ENCODE peak calls at places on chromosomes 11 and 22, in five cellular contexts. One of them, this sample, is unnamed.

GRCh38 chr11:119228535-119229302 is 22.6 kb downstream of the CBL start:
- DNase-seq in stimulated activated CD8-positive, alpha-beta memory T cell treated with anti-CD3 and anti-CD28 coated beads, Interleukin-4, amount 100 ng/mL, for 1 hour: no peak
- DNase-seq in activated T-cell treated with anti-CD3 and anti-CD28 coated beads for 48 hours: no peak
- DNase-seq in lung microvascular endothelial cell: no peak
- DNase-seq in hypothalamus: no peak
- DNase-seq in this sample: peak

GRCh38 chr11:47220401-47220821 is 5.6 kb downstream of the DDB2 start:
- DNase-seq in stimulated activated CD8-positive, alpha-beta memory T cell treated with anti-CD3 and anti-CD28 coated beads, Interleukin-4, amount 100 ng/mL, for 1 hour: no peak
- DNase-seq in activated T-cell treated with anti-CD3 and anti-CD28 coated beads for 48 hours: no peak
- DNase-seq in hypothalamus: no peak
- DNase-seq in lung microvascular endothelial cell: peak
- DNase-seq in this sample: no peak

GRCh38 chr22:50165438-50166123 is 5.0 kb upstream of the PANX2 start:
- DNase-seq in lung microvascular endothelial cell: no peak
- DNase-seq in hypothalamus: no peak
- DNase-seq in stimulated activated CD8-positive, alpha-beta memory T cell treated with anti-CD3 and anti-CD28 coated beads, Interleukin-4, amount 100 ng/mL, for 1 hour: no peak
- DNase-seq in activated T-cell treated with anti-CD3 and anti-CD28 coated beads for 48 hours: no peak
- DNase-seq in this sample: no peak

GRCh38 chr11:105206633-105207032 is 67.1 kb upstream of the CARD18 start:
- DNase-seq in hypothalamus: no peak
- DNase-seq in stimulated activated CD8-positive, alpha-beta memory T cell treated with anti-CD3 and anti-CD28 coated beads, Interleukin-4, amount 100 ng/mL, for 1 hour: no peak
- DNase-seq in lung microvascular endothelial cell: no peak
- DNase-seq in activated T-cell treated with anti-CD3 and anti-CD28 coated beads for 48 hours: no peak
- DNase-seq in this sample: no peak

GRCh38 chr11:134312223-134312622 is 19.6 kb upstream of the GLB1L2 start:
- DNase-seq in activated T-cell treated with anti-CD3 and anti-CD28 coated beads for 48 hours: no peak
- DNase-seq in hypothalamus: no peak
- DNase-seq in lung microvascular endothelial cell: no peak
- DNase-seq in stimulated activated CD8-positive, alpha-beta memory T cell treated with anti-CD3 and anti-CD28 coated beads, Interleukin-4, amount 100 ng/mL, for 1 hour: no peak
- DNase-seq in this sample: no peak

GRCh38 chr22:45499746-45500145 is 2.9 kb upstream of the FBLN1 start:
- DNase-seq in stimulated activated CD8-positive, alpha-beta memory T cell treated with anti-CD3 and anti-CD28 coated beads, Interleukin-4, amount 100 ng/mL, for 1 hour: no peak
- DNase-seq in activated T-cell treated with anti-CD3 and anti-CD28 coated beads for 48 hours: no peak
- DNase-seq in lung microvascular endothelial cell: no peak
- DNase-seq in hypothalamus: no peak
- DNase-seq in this sample: no peak

GRCh38 chr22:35728639-35729308 is 11.1 kb downstream of the APOL5 start:
- DNase-seq in stimulated activated CD8-positive, alpha-beta memory T cell treated with anti-CD3 and anti-CD28 coated beads, Interleukin-4, amount 100 ng/mL, for 1 hour: no peak
- DNase-seq in lung microvascular endothelial cell: no peak
- DNase-seq in hypothalamus: no peak
- DNase-seq in activated T-cell treated with anti-CD3 and anti-CD28 coated beads for 48 hours: no peak
- DNase-seq in this sample: no peak

GRCh38 chr11:69348414-69349235 is 54.7 kb downstream of the MYEOV start:
- DNase-seq in activated T-cell treated with anti-CD3 and anti-CD28 coated beads for 48 hours: no peak
- DNase-seq in hypothalamus: no peak
- DNase-seq in lung microvascular endothelial cell: no peak
- DNase-seq in stimulated activated CD8-positive, alpha-beta memory T cell treated with anti-CD3 and anti-CD28 coated beads, Interleukin-4, amount 100 ng/mL, for 1 hour: no peak
- DNase-seq in this sample: no peak

GRCh38 chr22:32926600-32926999 is 125.1 kb downstream of the TIMP3 start:
- DNase-seq in stimulated activated CD8-positive, alpha-beta memory T cell treated with anti-CD3 and anti-CD28 coated beads, Interleukin-4, amount 100 ng/mL, for 1 hour: no peak
- DNase-seq in lung microvascular endothelial cell: peak
- DNase-seq in activated T-cell treated with anti-CD3 and anti-CD28 coated beads for 48 hours: no peak
- DNase-seq in hypothalamus: no peak
- DNase-seq in this sample: no peak

GRCh38 chr22:31509041-31509440 is 12.7 kb downstream of the SFI1 start:
- DNase-seq in activated T-cell treated with anti-CD3 and anti-CD28 coated beads for 48 hours: no peak
- DNase-seq in hypothalamus: no peak
- DNase-seq in stimulated activated CD8-positive, alpha-beta memory T cell treated with anti-CD3 and anti-CD28 coated beads, Interleukin-4, amount 100 ng/mL, for 1 hour: no peak
- DNase-seq in lung microvascular endothelial cell: peak
- DNase-seq in this sample: no peak

GRCh38 chr11:119482561-119483001 is 59.6 kb upstream of the THY1 start:
- DNase-seq in hypothalamus: no peak
- DNase-seq in lung microvascular endothelial cell: no peak
- DNase-seq in stimulated activated CD8-positive, alpha-beta memory T cell treated with anti-CD3 and anti-CD28 coated beads, Interleukin-4, amount 100 ng/mL, for 1 hour: no peak
- DNase-seq in activated T-cell treated with anti-CD3 and anti-CD28 coated beads for 48 hours: no peak
- DNase-seq in this sample: no peak

GRCh38 chr11:128731041-128731663 is 37.3 kb downstream of the FLI1 start:
- DNase-seq in stimulated activated CD8-positive, alpha-beta memory T cell treated with anti-CD3 and anti-CD28 coated beads, Interleukin-4, amount 100 ng/mL, for 1 hour: no peak
- DNase-seq in activated T-cell treated with anti-CD3 and anti-CD28 coated beads for 48 hours: no peak
- DNase-seq in lung microvascular endothelial cell: no peak
- DNase-seq in hypothalamus: no peak
- DNase-seq in this sample: no peak

GRCh38 chr22:32354360-32355351 is 3.0 kb upstream of the RFPL3 start:
- DNase-seq in hypothalamus: no peak
- DNase-seq in stimulated activated CD8-positive, alpha-beta memory T cell treated with anti-CD3 and anti-CD28 coated beads, Interleukin-4, amount 100 ng/mL, for 1 hour: no peak
- DNase-seq in lung microvascular endothelial cell: peak
- DNase-seq in activated T-cell treated with anti-CD3 and anti-CD28 coated beads for 48 hours: no peak
- DNase-seq in this sample: no peak

GRCh38 chr11:17603056-17603825 is 56.2 kb downstream of the OTOG start:
- DNase-seq in lung microvascular endothelial cell: no peak
- DNase-seq in stimulated activated CD8-positive, alpha-beta memory T cell treated with anti-CD3 and anti-CD28 coated beads, Interleukin-4, amount 100 ng/mL, for 1 hour: no peak
- DNase-seq in activated T-cell treated with anti-CD3 and anti-CD28 coated beads for 48 hours: no peak
- DNase-seq in hypothalamus: no peak
- DNase-seq in this sample: no peak

GRCh38 chr11:114033572-114033971 is 25.9 kb upstream of the ZBTB16 start:
- DNase-seq in activated T-cell treated with anti-CD3 and anti-CD28 coated beads for 48 hours: no peak
- DNase-seq in hypothalamus: no peak
- DNase-seq in stimulated activated CD8-positive, alpha-beta memory T cell treated with anti-CD3 and anti-CD28 coated beads, Interleukin-4, amount 100 ng/mL, for 1 hour: no peak
- DNase-seq in lung microvascular endothelial cell: no peak
- DNase-seq in this sample: no peak

GRCh38 chr22:26444777-26445176 is 15.7 kb downstream of the ASPHD2 start:
- DNase-seq in activated T-cell treated with anti-CD3 and anti-CD28 coated beads for 48 hours: no peak
- DNase-seq in lung microvascular endothelial cell: no peak
- DNase-seq in stimulated activated CD8-positive, alpha-beta memory T cell treated with anti-CD3 and anti-CD28 coated beads, Interleukin-4, amount 100 ng/mL, for 1 hour: no peak
- DNase-seq in hypothalamus: no peak
- DNase-seq in this sample: no peak

GRCh38 chr11:692824-693414 is 2.1 kb downstream of the DEAF1 start:
- DNase-seq in lung microvascular endothelial cell: no peak
- DNase-seq in stimulated activated CD8-positive, alpha-beta memory T cell treated with anti-CD3 and anti-CD28 coated beads, Interleukin-4, amount 100 ng/mL, for 1 hour: no peak
- DNase-seq in hypothalamus: no peak
- DNase-seq in activated T-cell treated with anti-CD3 and anti-CD28 coated beads for 48 hours: no peak
- DNase-seq in this sample: peak

GRCh38 chr11:61853698-61854169 is 25.6 kb downstream of the FADS2 start:
- DNase-seq in stimulated activated CD8-positive, alpha-beta memory T cell treated with anti-CD3 and anti-CD28 coated beads, Interleukin-4, amount 100 ng/mL, for 1 hour: no peak
- DNase-seq in hypothalamus: peak
- DNase-seq in lung microvascular endothelial cell: no peak
- DNase-seq in activated T-cell treated with anti-CD3 and anti-CD28 coated beads for 48 hours: no peak
- DNase-seq in this sample: no peak

GRCh38 chr22:38879102-38879729 is 7.2 kb upstream of the CBX6 start:
- DNase-seq in lung microvascular endothelial cell: no peak
- DNase-seq in activated T-cell treated with anti-CD3 and anti-CD28 coated beads for 48 hours: no peak
- DNase-seq in stimulated activated CD8-positive, alpha-beta memory T cell treated with anti-CD3 and anti-CD28 coated beads, Interleukin-4, amount 100 ng/mL, for 1 hour: no peak
- DNase-seq in hypothalamus: no peak
- DNase-seq in this sample: no peak

GRCh38 chr11:69280994-69281393 is 13.0 kb upstream of the MYEOV start:
- DNase-seq in activated T-cell treated with anti-CD3 and anti-CD28 coated beads for 48 hours: no peak
- DNase-seq in stimulated activated CD8-positive, alpha-beta memory T cell treated with anti-CD3 and anti-CD28 coated beads, Interleukin-4, amount 100 ng/mL, for 1 hour: no peak
- DNase-seq in lung microvascular endothelial cell: peak
- DNase-seq in hypothalamus: no peak
- DNase-seq in this sample: no peak

GRCh38 chr11:17799147-17799546 is 64.6 kb downstream of the KCNC1 start:
- DNase-seq in activated T-cell treated with anti-CD3 and anti-CD28 coated beads for 48 hours: no peak
- DNase-seq in hypothalamus: no peak
- DNase-seq in stimulated activated CD8-positive, alpha-beta memory T cell treated with anti-CD3 and anti-CD28 coated beads, Interleukin-4, amount 100 ng/mL, for 1 hour: no peak
- DNase-seq in lung microvascular endothelial cell: no peak
- DNase-seq in this sample: no peak

GRCh38 chr11:114050258-114050927 is 9.1 kb upstream of the ZBTB16 start:
- DNase-seq in activated T-cell treated with anti-CD3 and anti-CD28 coated beads for 48 hours: no peak
- DNase-seq in hypothalamus: no peak
- DNase-seq in stimulated activated CD8-positive, alpha-beta memory T cell treated with anti-CD3 and anti-CD28 coated beads, Interleukin-4, amount 100 ng/mL, for 1 hour: no peak
- DNase-seq in lung microvascular endothelial cell: no peak
- DNase-seq in this sample: no peak

GRCh38 chr22:43823911-43824665 is 12.0 kb upstream of the EFCAB6 start:
- DNase-seq in hypothalamus: no peak
- DNase-seq in lung microvascular endothelial cell: no peak
- DNase-seq in activated T-cell treated with anti-CD3 and anti-CD28 coated beads for 48 hours: no peak
- DNase-seq in stimulated activated CD8-positive, alpha-beta memory T cell treated with anti-CD3 and anti-CD28 coated beads, Interleukin-4, amount 100 ng/mL, for 1 hour: no peak
- DNase-seq in this sample: no peak

GRCh38 chr11:70176940-70177689 is 26.0 kb upstream of the FADD start:
- DNase-seq in stimulated activated CD8-positive, alpha-beta memory T cell treated with anti-CD3 and anti-CD28 coated beads, Interleukin-4, amount 100 ng/mL, for 1 hour: no peak
- DNase-seq in lung microvascular endothelial cell: no peak
- DNase-seq in activated T-cell treated with anti-CD3 and anti-CD28 coated beads for 48 hours: peak
- DNase-seq in hypothalamus: no peak
- DNase-seq in this sample: peak

GRCh38 chr11:61897387-61898246 is 6.3 kb upstream of the FADS3 start:
- DNase-seq in hypothalamus: peak
- DNase-seq in activated T-cell treated with anti-CD3 and anti-CD28 coated beads for 48 hours: peak
- DNase-seq in stimulated activated CD8-positive, alpha-beta memory T cell treated with anti-CD3 and anti-CD28 coated beads, Interleukin-4, amount 100 ng/mL, for 1 hour: peak
- DNase-seq in lung microvascular endothelial cell: peak
- DNase-seq in this sample: peak

GRCh38 chr11:100625041-100625440 is 62.0 kb upstream of the ARHGAP42 start:
- DNase-seq in activated T-cell treated with anti-CD3 and anti-CD28 coated beads for 48 hours: no peak
- DNase-seq in stimulated activated CD8-positive, alpha-beta memory T cell treated with anti-CD3 and anti-CD28 coated beads, Interleukin-4, amount 100 ng/mL, for 1 hour: no peak
- DNase-seq in lung microvascular endothelial cell: no peak
- DNase-seq in hypothalamus: no peak
- DNase-seq in this sample: no peak

GRCh38 chr11:64611961-64612646 is 21.1 kb downstream of the SLC22A12 start:
- DNase-seq in activated T-cell treated with anti-CD3 and anti-CD28 coated beads for 48 hours: no peak
- DNase-seq in stimulated activated CD8-positive, alpha-beta memory T cell treated with anti-CD3 and anti-CD28 coated beads, Interleukin-4, amount 100 ng/mL, for 1 hour: no peak
- DNase-seq in hypothalamus: no peak
- DNase-seq in lung microvascular endothelial cell: no peak
- DNase-seq in this sample: no peak

GRCh38 chr11:66104057-66104638 is 34.1 kb downstream of the PACS1 start:
- DNase-seq in stimulated activated CD8-positive, alpha-beta memory T cell treated with anti-CD3 and anti-CD28 coated beads, Interleukin-4, amount 100 ng/mL, for 1 hour: no peak
- DNase-seq in lung microvascular endothelial cell: no peak
- DNase-seq in activated T-cell treated with anti-CD3 and anti-CD28 coated beads for 48 hours: no peak
- DNase-seq in hypothalamus: no peak
- DNase-seq in this sample: no peak

GRCh38 chr11:79512706-79513469 is 72.1 kb upstream of the TENM4 start:
- DNase-seq in lung microvascular endothelial cell: no peak
- DNase-seq in activated T-cell treated with anti-CD3 and anti-CD28 coated beads for 48 hours: no peak
- DNase-seq in hypothalamus: no peak
- DNase-seq in stimulated activated CD8-positive, alpha-beta memory T cell treated with anti-CD3 and anti-CD28 coated beads, Interleukin-4, amount 100 ng/mL, for 1 hour: no peak
- DNase-seq in this sample: no peak

GRCh38 chr11:65129649-65130441 is 4.5 kb downstream of the SYVN1 start:
- DNase-seq in stimulated activated CD8-positive, alpha-beta memory T cell treated with anti-CD3 and anti-CD28 coated beads, Interleukin-4, amount 100 ng/mL, for 1 hour: no peak
- DNase-seq in activated T-cell treated with anti-CD3 and anti-CD28 coated beads for 48 hours: no peak
- DNase-seq in hypothalamus: no peak
- DNase-seq in lung microvascular endothelial cell: no peak
- DNase-seq in this sample: no peak

This sample was measured in central memory CD4-positive, alpha-beta T cell.